ENCODE peak calls at places on chromosomes 3 and 15, in nine cellular contexts. D, C, J, I, T, K, B, U and L are unnamed samples.
A peak's percentile ranks its signal among the peaks of the same experiment; 100 is the strongest.

GRCh38 chr3:128383316-128384235 is 83.1 kb downstream of the DNAJB8 start:
- DNase-seq in U (no peak), K (peak; percentile 61), C (peak; percentile 28), B (no peak), I (peak; percentile 89), D (no peak), J (peak; percentile 46), T (peak; percentile 44), L (no peak)

GRCh38 chr15:44569316-44569715 is 32.4 kb downstream of the EIF3J start:
- DNase-seq in K (no peak), U (no peak), B (no peak), I (no peak), T (no peak), C (no peak), D (no peak), J (no peak), L (no peak)

GRCh38 chr15:71138473-71138872 is 23.2 kb downstream of the THSD4 start:
- DNase-seq in U (no peak), K (no peak), B (no peak), C (no peak), D (no peak), T (no peak), I (no peak), J (no peak), L (no peak)

GRCh38 chr3:52398670-52399081 is 46.2 kb downstream of the SEMA3G start:
- DNase-seq in J (no peak), B (no peak), C (no peak), K (no peak), T (no peak), I (peak; percentile 30), U (no peak), D (no peak), L (no peak)

GRCh38 chr15:42286445-42287029 is 13.3 kb upstream of the TMEM87A start:
- DNase-seq in I (no peak), C (peak; percentile 62), T (peak; percentile 60), D (peak; percentile 20), B (no peak), J (no peak), K (no peak), U (no peak), L (no peak)

GRCh38 chr3:99856437-99857220 is 39.0 kb downstream of the CMSS1 start:
- DNase-seq in T (peak; percentile 28), C (no peak), J (no peak), D (no peak), I (no peak), U (no peak), B (no peak), K (no peak), L (no peak)

GRCh38 chr3:135930243-135930642 is 35.3 kb upstream of the PPP2R3A start:
- DNase-seq in U (no peak), C (no peak), T (no peak), D (no peak), I (no peak), B (no peak), J (peak; percentile 26), K (no peak), L (no peak)

GRCh38 chr3:151933224-151933858 is 59.9 kb downstream of the SUCNR1 start:
- DNase-seq in J (peak; percentile 35), C (no peak), U (no peak), I (no peak), B (no peak), T (no peak), D (no peak), K (no peak), L (no peak)

GRCh38 chr3:87798567-87798947 is 260.2 kb downstream of the CGGBP1 start:
- DNase-seq in T (no peak), U (no peak), B (no peak), K (no peak), D (no peak), J (peak; percentile 10), I (no peak), C (no peak), L (no peak)

GRCh38 chr3:87793322-87793877 is 265.4 kb downstream of the CGGBP1 start:
- DNase-seq in I (no peak), B (no peak), D (no peak), J (no peak), T (no peak), K (no peak), U (no peak), C (no peak), L (no peak)

GRCh38 chr3:87797872-87798566 is 260.8 kb downstream of the CGGBP1 start:
- DNase-seq in T (no peak), J (no peak), D (no peak), B (no peak), I (no peak), K (no peak), U (no peak), C (no peak), L (no peak)

GRCh38 chr3:87792532-87793321 is 266.1 kb downstream of the CGGBP1 start:
- DNase-seq in B (no peak), J (no peak), K (no peak), I (no peak), T (no peak), D (peak; percentile 23), U (no peak), C (no peak), L (no peak)

DNA sequence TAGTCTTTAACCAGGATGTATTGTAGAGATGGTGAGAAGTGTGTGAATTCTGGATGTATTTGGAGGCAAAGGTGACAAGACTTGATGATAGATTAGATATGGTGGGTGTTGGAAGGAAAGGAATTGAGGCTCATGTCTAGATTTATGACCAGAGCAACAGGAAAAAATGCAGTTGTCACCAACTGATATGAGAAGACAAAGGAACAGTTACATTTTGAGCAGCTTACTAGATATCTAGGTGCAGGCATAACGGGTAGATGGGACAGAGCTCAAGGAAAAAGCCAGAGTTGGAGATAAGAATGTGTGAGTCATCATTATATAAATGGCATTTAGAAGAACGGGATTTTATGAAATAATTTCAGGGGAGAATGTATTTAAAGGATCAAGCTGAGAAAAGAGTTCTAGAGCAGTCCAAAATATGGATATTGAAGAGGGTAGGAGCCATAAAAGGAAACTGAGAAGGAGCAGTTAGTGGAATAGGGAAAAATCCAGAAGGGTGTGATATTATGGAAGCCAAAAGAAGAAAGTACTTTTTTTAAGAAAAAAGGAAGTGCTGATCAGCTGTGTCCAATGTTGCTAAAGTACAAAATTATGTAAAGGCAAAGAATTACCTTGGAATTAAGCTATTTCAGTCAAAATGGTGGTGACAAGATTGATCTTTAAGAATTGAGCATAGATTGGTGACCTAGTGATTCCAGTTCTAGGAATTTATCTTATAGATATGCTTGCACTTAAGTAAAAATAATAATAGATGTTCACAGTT is 262.5 kb downstream of the CGGBP1 start:
- DNase-seq in C (no peak), D (no peak), B (no peak), I (no peak), U (no peak), K (no peak), J (no peak), T (no peak), L (no peak)
- TF ChIP-seq CTCF in C (no peak), D (no peak), B (no peak), I (no peak), U (no peak), K (no peak), J (no peak), T (no peak), L (no peak)

DNA sequence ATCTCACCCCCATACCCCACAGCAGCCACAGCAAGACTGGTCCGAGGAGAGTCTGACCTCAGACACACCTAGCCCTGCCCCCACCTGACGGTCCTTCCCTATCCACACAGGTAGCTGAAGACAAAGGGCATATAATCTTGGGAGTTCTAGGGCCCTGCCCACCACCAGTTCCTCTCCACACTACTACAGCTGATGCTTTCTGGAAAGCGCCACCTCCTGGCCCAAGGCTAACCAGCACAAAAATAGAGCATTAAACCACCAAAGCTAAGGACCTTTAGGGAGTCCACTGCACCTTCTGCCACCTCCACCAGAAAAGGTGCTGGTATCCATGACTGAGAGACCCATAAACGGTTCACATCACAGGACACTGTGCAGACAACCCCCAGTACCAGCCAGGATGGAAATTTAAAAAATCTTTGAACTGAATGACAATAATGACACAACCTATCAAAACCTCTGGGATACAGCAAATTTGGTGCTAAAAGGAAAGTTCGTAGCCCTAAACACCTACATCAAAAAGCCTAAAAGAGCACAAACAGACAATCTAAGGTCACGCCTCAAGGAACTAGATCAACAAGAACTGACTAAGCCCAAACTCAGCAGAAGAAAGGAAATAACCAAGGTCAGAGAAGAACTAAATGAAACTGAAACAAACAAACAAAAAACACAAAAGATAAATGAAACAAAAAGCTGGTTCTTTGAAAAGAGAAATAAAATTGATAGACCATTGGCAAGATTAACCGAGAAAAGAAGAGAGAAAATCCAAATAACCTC is 122.1 kb upstream of the TPRG1 start:
- DNase-seq in D (peak; percentile 1), U (no peak), B (no peak), C (no peak), K (peak; percentile 50), J (no peak), T (no peak), I (no peak), L (no peak)
- TF ChIP-seq CTCF in D (no peak), U (peak; percentile 9), B (no peak), C (no peak), K (no peak), J (peak; percentile 21), T (no peak), I (no peak), L (no peak)

GRCh38 chr3:12549971-12550760 is 4.9 kb upstream of the MKRN2OS start:
- DNase-seq in J (no peak), D (no peak), T (no peak), K (no peak), U (no peak), I (no peak), C (no peak), B (no peak), L (no peak)

GRCh38 chr3:12556723-12557471 is at the start of gene MKRN2:
- DNase-seq in D (peak; percentile 91), T (peak; percentile 78), B (peak; percentile 90), I (peak; percentile 94), K (peak; percentile 81), U (peak; percentile 90), C (peak; percentile 74), J (peak; percentile 76), L (peak; percentile 79)

GRCh38 chr3:12557472-12558105 is 702 bp downstream of the MKRN2 start:
- DNase-seq in B (no peak), K (no peak), T (peak; percentile 59), J (peak; percentile 56), D (no peak), C (no peak), U (no peak), I (no peak), L (no peak)

GRCh38 chr3:12556243-12556722 is 604 bp upstream of the MKRN2 start:
- DNase-seq in D (no peak), U (no peak), K (no peak), J (no peak), T (no peak), B (peak; percentile 22), C (no peak), I (no peak), L (no peak)

DNA sequence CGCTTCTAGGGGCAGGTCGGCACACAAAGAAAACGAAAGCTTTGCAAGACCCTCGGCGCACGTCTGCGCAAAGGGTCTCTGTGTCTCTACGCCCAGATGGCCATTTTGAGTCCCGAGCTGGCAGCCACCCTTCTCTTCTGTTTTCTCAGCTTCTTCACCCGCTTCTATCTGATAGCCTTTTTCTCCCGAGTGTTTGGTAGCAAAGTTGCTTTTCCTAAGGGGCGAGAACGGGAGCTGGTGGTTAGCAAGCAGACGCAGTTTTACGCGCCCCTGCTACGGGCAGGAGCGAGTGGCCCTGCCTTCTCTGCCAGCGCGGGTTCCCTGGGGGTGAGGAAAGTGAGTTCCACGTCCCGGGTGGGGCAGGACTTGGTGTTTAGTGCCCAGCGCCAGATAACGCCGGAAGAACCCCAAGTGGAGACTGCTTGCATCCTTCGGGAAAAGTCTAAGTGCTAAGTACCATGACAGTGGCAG is 2.9 kb upstream of the MKRN2 start:
- DNase-seq in C (no peak), B (no peak), T (no peak), D (peak; percentile 29), J (no peak), I (peak; percentile 59), U (no peak), K (peak; percentile 21), L (no peak)
- TF ChIP-seq CTCF in C (no peak), B (no peak), T (no peak), D (no peak), J (no peak), I (no peak), U (no peak), K (no peak), L (no peak)

DNA sequence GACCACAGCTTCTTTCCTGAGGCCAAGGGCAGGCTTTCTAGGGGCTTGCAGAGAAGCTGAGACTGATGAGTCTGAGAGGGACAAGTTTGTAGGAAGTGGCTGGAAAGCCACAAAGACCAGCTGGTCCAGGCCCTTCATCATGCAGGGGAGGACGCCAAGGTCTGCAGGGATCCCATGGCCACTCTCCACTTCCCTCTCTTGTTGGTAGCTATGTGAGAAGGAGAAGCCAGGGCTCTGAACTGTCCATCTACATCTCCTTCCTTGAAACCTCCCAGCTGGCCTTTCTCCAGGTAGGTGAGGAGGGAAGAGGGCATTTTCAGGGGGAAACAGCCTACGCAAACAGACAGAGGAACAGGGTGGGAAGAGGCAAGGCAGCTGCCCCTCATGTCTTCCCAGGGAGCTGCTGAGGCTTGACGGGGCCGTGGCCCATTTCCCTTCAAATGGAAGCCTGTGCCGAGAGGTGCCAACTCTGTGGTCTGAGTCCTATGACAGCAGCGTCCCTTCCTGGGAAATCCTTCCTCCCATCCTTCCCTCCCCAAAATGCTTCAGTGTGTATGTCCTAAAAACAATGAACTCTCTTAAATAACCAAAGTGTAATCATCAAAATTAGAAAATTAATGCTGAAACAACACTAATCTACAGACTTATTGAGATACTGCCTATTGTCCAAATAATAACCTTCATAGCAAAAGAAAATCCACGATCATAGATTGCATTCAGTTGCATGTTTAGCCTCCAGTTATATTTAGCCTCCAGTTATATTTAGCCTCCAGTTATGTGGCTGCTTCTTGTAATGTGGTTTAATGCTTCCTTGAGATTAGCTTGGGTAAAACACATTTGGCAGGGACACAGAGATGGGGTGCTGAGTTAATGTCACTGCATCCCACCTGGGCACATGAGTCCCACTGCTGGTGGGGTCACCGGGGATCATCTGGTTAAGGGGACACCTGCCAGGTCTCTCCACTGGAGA is 36.0 kb downstream of the GNB5 start:
- DNase-seq in I (no peak), J (no peak), K (no peak), D (no peak), C (no peak), T (no peak), B (no peak), U (no peak), L (no peak)
- TF ChIP-seq CTCF in I (no peak), J (no peak), K (no peak), D (no peak), C (no peak), T (no peak), B (no peak), U (no peak), L (no peak)